ENCODE peak calls at places on chromosomes 7 and 10, in four cellular contexts. S, K, D and X are unnamed samples.

GRCh38 chr10:52864459-52865106 is 92.0 kb upstream of the MBL2 start:
- DNase-seq in S (no peak), K (no peak), D (no peak), X (no peak)

GRCh38 chr7:151181011-151181431 is 6.0 kb downstream of the ASB10 start:
- DNase-seq in S (no peak), K (no peak), D (no peak), X (no peak)

GRCh38 chr10:96500050-96500449 is 13.7 kb downstream of the TLL2 start:
- DNase-seq in S (no peak), K (no peak), D (no peak), X (no peak)

GRCh38 chr7:158164101-158165095 is 423.2 kb downstream of the PTPRN2 start:
- DNase-seq in S (no peak), K (no peak), D (no peak), X (no peak)

GRCh38 chr7:114663502-114663901 is 248.9 kb downstream of the FOXP2 start:
- DNase-seq in S (peak), K (no peak), D (no peak), X (no peak)

GRCh38 chr10:14162626-14163344 is 167.9 kb downstream of the FRMD4A start:
- DNase-seq in S (no peak), K (no peak), D (no peak), X (no peak)

GRCh38 chr7:116426428-116427156 is 72.9 kb upstream of the CAV2 start:
- DNase-seq in S (no peak), K (no peak), D (no peak), X (no peak)

GRCh38 chr7:22066484-22066883 is 120.8 kb upstream of the CDCA7L start:
- DNase-seq in S (no peak), K (no peak), D (no peak), X (no peak)

GRCh38 chr7:154364156-154364555 is 312.0 kb downstream of the DPP6 start:
- DNase-seq in S (peak), K (no peak), D (no peak), X (no peak)

GRCh38 chr7:94980418-94981142 is 73.2 kb downstream of the PPP1R9A start:
- DNase-seq in S (no peak), K (no peak), D (no peak), X (no peak)

GRCh38 chr7:126079581-126079980 is 1150.0 kb upstream of the POT1 start:
- DNase-seq in S (no peak), K (no peak), D (no peak), X (no peak)

GRCh38 chr7:144791488-144791887 is 44.4 kb downstream of the TPK1 start:
- DNase-seq in S (no peak), K (no peak), D (no peak), X (no peak)

GRCh38 chr7:3753868-3754267 is 452.8 kb downstream of the SDK1 start:
- DNase-seq in S (no peak), K (no peak), D (no peak), X (no peak)

GRCh38 chr7:151010307-151011096 is 13.8 kb downstream of the ATG9B start:
- DNase-seq in S (no peak), K (peak), D (peak), X (no peak)

GRCh38 chr7:28758186-28758585 is 199.9 kb downstream of the TRIL start:
- DNase-seq in S (no peak), K (no peak), D (no peak), X (no peak)

GRCh38 chr10:70565556-70566514 is 36.7 kb downstream of the PRF1 start:
- DNase-seq in S (no peak), K (no peak), D (no peak), X (no peak)

GRCh38 chr7:32564542-32564941 is 69.3 kb downstream of the AVL9 start:
- DNase-seq in S (no peak), K (no peak), D (no peak), X (no peak)

DNA sequence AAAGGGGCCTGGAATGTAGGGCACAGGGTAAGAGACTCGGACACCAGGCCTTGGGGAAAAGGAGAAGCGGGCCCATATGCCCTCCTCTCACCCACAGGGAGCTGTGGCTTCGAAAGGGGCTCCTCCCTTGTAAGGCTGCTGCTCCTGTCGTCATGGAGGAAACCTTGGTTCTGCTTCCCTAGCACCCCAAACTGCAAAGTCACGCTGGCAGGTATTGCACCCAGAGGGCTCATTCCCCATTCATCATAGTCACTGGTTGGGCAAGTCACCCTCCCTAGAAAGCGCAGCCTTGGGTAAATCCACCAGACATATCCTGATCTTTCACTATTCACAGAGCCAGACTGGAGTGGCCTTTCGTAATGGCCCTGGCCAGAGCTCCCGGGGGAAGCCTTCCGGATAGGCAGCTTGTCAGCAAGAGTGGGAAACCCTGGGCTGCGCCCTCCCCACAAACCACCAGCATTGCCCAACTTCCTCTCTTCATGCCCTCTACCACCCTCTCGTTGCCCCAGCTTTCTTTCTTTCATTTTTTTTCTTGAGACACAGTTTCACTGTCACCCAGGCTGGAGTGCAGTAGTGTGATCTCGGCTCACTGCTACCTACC is 121.0 kb downstream of the HIP1 start:
- DNase-seq in S (peak), K (peak), D (peak), X (peak)
- H3K27ac ChIP-seq in S (no peak), K (no peak), D (no peak), X (peak)

GRCh38 chr10:118802126-118802793 is 47.5 kb upstream of the CACUL1 start:
- DNase-seq in S (no peak), K (no peak), D (no peak), X (no peak)
- H3K27ac ChIP-seq in S (no peak), K (no peak), D (no peak), X (no peak)

GRCh38 chr7:5525271-5526189 is 101.9 kb upstream of the TNRC18 start:
- DNase-seq in S (no peak), K (no peak), D (peak), X (no peak)
- H3K27ac ChIP-seq in S (no peak), K (peak), D (no peak), X (no peak)

GRCh38 chr7:47811632-47812380 is 136.5 kb downstream of the PKD1L1 start:
- DNase-seq in S (peak), K (no peak), D (no peak), X (no peak)

GRCh38 chr7:47813614-47814260 is 134.5 kb downstream of the PKD1L1 start:
- DNase-seq in S (no peak), K (no peak), D (no peak), X (no peak)

GRCh38 chr7:47814905-47815613 is 133.2 kb downstream of the PKD1L1 start:
- DNase-seq in S (no peak), K (no peak), D (no peak), X (no peak)

GRCh38 chr7:47809387-47809786 is 138.9 kb downstream of the PKD1L1 start:
- DNase-seq in S (no peak), K (no peak), D (no peak), X (no peak)

GRCh38 chr7:47812460-47813136 is 135.7 kb downstream of the PKD1L1 start:
- DNase-seq in S (peak), K (no peak), D (no peak), X (peak)
- H3K27ac ChIP-seq in S (peak), K (no peak), D (no peak), X (peak)

DNA sequence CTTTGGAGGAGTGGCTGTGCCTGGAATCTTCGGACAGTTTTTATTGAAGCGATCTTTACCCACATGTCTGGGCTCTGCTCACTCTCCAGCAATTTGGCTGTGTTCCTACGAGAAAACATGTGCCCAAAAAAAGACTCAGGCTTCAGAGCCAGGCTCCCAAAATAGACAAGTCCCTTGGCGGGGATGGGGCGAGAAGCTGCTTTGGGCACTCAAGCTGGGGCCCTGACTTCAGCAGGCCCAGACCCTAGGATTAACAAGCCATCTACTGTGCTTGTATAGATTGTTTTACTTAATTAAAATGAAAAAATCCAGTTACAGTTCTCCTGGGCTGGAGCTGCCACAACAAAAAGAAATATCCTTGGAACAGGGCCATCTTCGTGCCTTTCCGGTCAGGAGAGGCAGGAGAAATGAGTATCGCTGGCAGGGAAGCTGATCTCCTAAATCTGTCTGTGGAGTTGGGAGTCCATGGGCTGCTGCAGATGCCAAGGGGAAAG is 51.4 kb upstream of the PDCD4 start:
- DNase-seq in S (peak), K (no peak), D (no peak), X (peak)
- H3K27ac ChIP-seq in S (peak), K (no peak), D (no peak), X (no peak)

DNA sequence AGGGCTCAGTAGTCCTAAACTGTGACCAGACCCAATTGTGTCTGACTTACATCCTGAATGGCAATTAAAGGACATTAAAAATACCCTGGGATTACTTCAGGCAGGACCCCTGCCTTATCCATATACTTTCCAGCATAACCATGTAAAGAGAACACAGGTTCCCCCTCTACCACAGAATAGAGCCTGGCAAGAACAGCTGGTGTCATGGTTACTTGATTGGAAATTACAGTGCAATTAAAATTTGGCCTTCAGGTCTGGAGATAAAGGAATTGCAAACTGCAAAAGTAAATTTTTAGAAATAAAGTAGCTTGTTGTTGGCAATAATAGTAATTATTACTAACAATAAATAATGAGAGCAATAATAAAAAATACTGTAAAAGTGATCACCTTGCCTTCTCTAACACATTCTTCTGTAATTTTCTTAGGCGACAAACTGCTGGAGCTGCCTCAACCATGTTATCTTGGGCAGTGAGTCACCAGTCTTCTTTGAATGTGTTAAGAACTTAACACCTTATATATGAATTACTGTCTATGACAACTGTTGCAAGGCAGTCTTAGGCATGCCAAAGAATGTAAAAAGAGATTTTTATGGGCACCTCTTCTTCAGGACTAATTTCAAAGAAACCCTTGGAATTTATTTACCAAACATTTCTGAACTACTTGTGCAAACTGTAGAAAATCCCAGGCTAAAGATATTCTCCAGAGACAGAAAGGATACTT is 53.7 kb downstream of the HIBADH start:
- DNase-seq in S (no peak), K (no peak), D (no peak), X (no peak)
- H3K27ac ChIP-seq in S (no peak), K (no peak), D (no peak), X (no peak)

GRCh38 chr10:114397651-114398145 is 6.6 kb downstream of the AFAP1L2 start:
- DNase-seq in S (no peak), K (no peak), D (no peak), X (no peak)
- H3K27ac ChIP-seq in S (no peak), K (no peak), D (no peak), X (no peak)

GRCh38 chr10:89224697-89225443 is 17.8 kb upstream of the CH25H start:
- DNase-seq in S (peak), K (no peak), D (no peak), X (peak)
- H3K27ac ChIP-seq in S (peak), K (no peak), D (no peak), X (peak)